ENCODE peak calls at places on chromosomes 11 and 22, in nine cellular contexts. U is NCI-H345; C is aorta; J is ecto neural progenitor cell; S is LHCN-M2; X is endothelial cell; B is NCI-H460; N is HEK293T; Q is stimulated activated CD4-positive, alpha-beta T cell treated with anti-CD3 and anti-CD28 coated beads, Interleukin-1b, Interleukin-23, amount 100 ng/mL, for 24 hours. V is an unnamed sample.

GRCh38 chr22:17861909-17862308 is 87.6 kb upstream of the BID start:
- DNase-seq in U (no peak), C (no peak), J (no peak), S (no peak), X (no peak), B (no peak), N (no peak), Q (no peak), V (no peak)

GRCh38 chr22:46007848-46008261 is 30.9 kb upstream of the WNT7B start:
- DNase-seq in U (peak), C (peak), J (no peak), S (peak), X (no peak), B (peak), N (no peak), Q (no peak), V (peak)

GRCh38 chr11:2803186-2804057 is 82.2 kb downstream of the CDKN1C start:
- DNase-seq in U (no peak), C (peak), J (peak), S (no peak), X (no peak), B (no peak), N (no peak), Q (no peak), V (no peak)

GRCh38 chr11:121615506-121615905 is 162.7 kb upstream of the SORL1-AS1 start:
- DNase-seq in U (no peak), C (no peak), J (no peak), S (no peak), X (no peak), B (no peak), N (no peak), Q (no peak), V (peak)

GRCh38 chr22:28978158-28978557 is 83.5 kb downstream of the C22orf31 start:
- DNase-seq in U (no peak), C (peak), J (no peak), S (peak), X (no peak), B (no peak), N (no peak), Q (no peak), V (no peak)

GRCh38 chr11:13480198-13480597 is 15.6 kb downstream of the PTH start:
- DNase-seq in U (no peak), C (no peak), J (no peak), S (no peak), X (no peak), B (no peak), N (no peak), Q (no peak), V (no peak)

GRCh38 chr11:111845256-111846028 is 25.9 kb downstream of the ALG9 start:
- DNase-seq in U (no peak), C (no peak), J (no peak), S (no peak), X (no peak), B (no peak), N (no peak), Q (no peak), V (no peak)

GRCh38 chr11:15227011-15227410 is 112.3 kb downstream of the INSC start:
- DNase-seq in U (no peak), C (no peak), J (no peak), S (no peak), X (no peak), B (no peak), N (no peak), Q (no peak), V (no peak)

V was measured in non-pigmented ciliary epithelial cell.